ENCODE peak calls at places on chromosome 9, in nine cellular contexts. One of them, this sample, is unnamed.

GRCh38 chr9:108780949-108781734 is 74.6 kb downstream of the ACTL7B start:
- DNase-seq in stimulated activated CD4-positive, alpha-beta T cell treated with anti-CD3 and anti-CD28 coated beads, TNF-alpha, amount 100 ng/mL, for 1 hour: no peak
- DNase-seq in stromal cell of bone marrow: no peak
- DNase-seq in esophagus squamous epithelium: no peak
- DNase-seq in hypothalamus: no peak
- DNase-seq in activated CD4-positive, alpha-beta T cell treated with anti-CD3 and anti-CD28 coated beads, Interleukin-2, amount 10 ng/mL, durations not matched to agents 7 days and 5 days: no peak
- DNase-seq in left cardiac atrium: no peak
- DNase-seq in activated CD4-positive, CD25-positive, alpha-beta regulatory T cell treated with anti-CD3 and anti-CD28 coated beads, Interleukin-2, amount 50 U/mL, for 16 hours: no peak
- DNase-seq in suprapubic skin: no peak
- DNase-seq in this sample: no peak

GRCh38 chr9:119802621-119803020 is 433.4 kb upstream of the BRINP1 start:
- DNase-seq in stimulated activated CD4-positive, alpha-beta T cell treated with anti-CD3 and anti-CD28 coated beads, TNF-alpha, amount 100 ng/mL, for 1 hour: no peak
- DNase-seq in stromal cell of bone marrow: peak
- DNase-seq in esophagus squamous epithelium: no peak
- DNase-seq in hypothalamus: peak
- DNase-seq in activated CD4-positive, alpha-beta T cell treated with anti-CD3 and anti-CD28 coated beads, Interleukin-2, amount 10 ng/mL, durations not matched to agents 7 days and 5 days: no peak
- DNase-seq in left cardiac atrium: peak
- DNase-seq in activated CD4-positive, CD25-positive, alpha-beta regulatory T cell treated with anti-CD3 and anti-CD28 coated beads, Interleukin-2, amount 50 U/mL, for 16 hours: no peak
- DNase-seq in suprapubic skin: peak
- DNase-seq in this sample: no peak

GRCh38 chr9:124454791-124455443 is 4.7 kb downstream of the ADGRD2 start:
- DNase-seq in stimulated activated CD4-positive, alpha-beta T cell treated with anti-CD3 and anti-CD28 coated beads, TNF-alpha, amount 100 ng/mL, for 1 hour: no peak
- DNase-seq in stromal cell of bone marrow: no peak
- DNase-seq in esophagus squamous epithelium: no peak
- DNase-seq in hypothalamus: no peak
- DNase-seq in activated CD4-positive, alpha-beta T cell treated with anti-CD3 and anti-CD28 coated beads, Interleukin-2, amount 10 ng/mL, durations not matched to agents 7 days and 5 days: no peak
- DNase-seq in left cardiac atrium: no peak
- DNase-seq in activated CD4-positive, CD25-positive, alpha-beta regulatory T cell treated with anti-CD3 and anti-CD28 coated beads, Interleukin-2, amount 50 U/mL, for 16 hours: no peak
- DNase-seq in suprapubic skin: no peak
- DNase-seq in this sample: no peak

GRCh38 chr9:137493163-137494103 is 34.3 kb upstream of the NSMF start:
- DNase-seq in stimulated activated CD4-positive, alpha-beta T cell treated with anti-CD3 and anti-CD28 coated beads, TNF-alpha, amount 100 ng/mL, for 1 hour: no peak
- DNase-seq in stromal cell of bone marrow: no peak
- DNase-seq in esophagus squamous epithelium: no peak
- DNase-seq in hypothalamus: no peak
- DNase-seq in activated CD4-positive, alpha-beta T cell treated with anti-CD3 and anti-CD28 coated beads, Interleukin-2, amount 10 ng/mL, durations not matched to agents 7 days and 5 days: no peak
- DNase-seq in left cardiac atrium: no peak
- DNase-seq in activated CD4-positive, CD25-positive, alpha-beta regulatory T cell treated with anti-CD3 and anti-CD28 coated beads, Interleukin-2, amount 50 U/mL, for 16 hours: no peak
- DNase-seq in suprapubic skin: no peak
- DNase-seq in this sample: peak

GRCh38 chr9:21919377-21920362 is 74.5 kb downstream of the CDKN2A start:
- DNase-seq in stimulated activated CD4-positive, alpha-beta T cell treated with anti-CD3 and anti-CD28 coated beads, TNF-alpha, amount 100 ng/mL, for 1 hour: no peak
- DNase-seq in stromal cell of bone marrow: no peak
- DNase-seq in esophagus squamous epithelium: no peak
- DNase-seq in hypothalamus: no peak
- DNase-seq in activated CD4-positive, alpha-beta T cell treated with anti-CD3 and anti-CD28 coated beads, Interleukin-2, amount 10 ng/mL, durations not matched to agents 7 days and 5 days: peak
- DNase-seq in left cardiac atrium: no peak
- DNase-seq in activated CD4-positive, CD25-positive, alpha-beta regulatory T cell treated with anti-CD3 and anti-CD28 coated beads, Interleukin-2, amount 50 U/mL, for 16 hours: no peak
- DNase-seq in suprapubic skin: no peak
- DNase-seq in this sample: peak

GRCh38 chr9:116154334-116154975 is 864 bp downstream of the PAPPA start:
- DNase-seq in stimulated activated CD4-positive, alpha-beta T cell treated with anti-CD3 and anti-CD28 coated beads, TNF-alpha, amount 100 ng/mL, for 1 hour: no peak
- DNase-seq in stromal cell of bone marrow: no peak
- DNase-seq in esophagus squamous epithelium: no peak
- DNase-seq in hypothalamus: no peak
- DNase-seq in activated CD4-positive, alpha-beta T cell treated with anti-CD3 and anti-CD28 coated beads, Interleukin-2, amount 10 ng/mL, durations not matched to agents 7 days and 5 days: no peak
- DNase-seq in left cardiac atrium: peak
- DNase-seq in activated CD4-positive, CD25-positive, alpha-beta regulatory T cell treated with anti-CD3 and anti-CD28 coated beads, Interleukin-2, amount 50 U/mL, for 16 hours: no peak
- DNase-seq in suprapubic skin: no peak
- DNase-seq in this sample: no peak

GRCh38 chr9:9846538-9846937 is 766.3 kb downstream of the PTPRD start:
- DNase-seq in stimulated activated CD4-positive, alpha-beta T cell treated with anti-CD3 and anti-CD28 coated beads, TNF-alpha, amount 100 ng/mL, for 1 hour: no peak
- DNase-seq in stromal cell of bone marrow: no peak
- DNase-seq in esophagus squamous epithelium: no peak
- DNase-seq in hypothalamus: no peak
- DNase-seq in activated CD4-positive, alpha-beta T cell treated with anti-CD3 and anti-CD28 coated beads, Interleukin-2, amount 10 ng/mL, durations not matched to agents 7 days and 5 days: no peak
- DNase-seq in left cardiac atrium: no peak
- DNase-seq in activated CD4-positive, CD25-positive, alpha-beta regulatory T cell treated with anti-CD3 and anti-CD28 coated beads, Interleukin-2, amount 50 U/mL, for 16 hours: no peak
- DNase-seq in suprapubic skin: no peak
- DNase-seq in this sample: no peak

GRCh38 chr9:125544988-125545651 is 161.9 kb downstream of the MAPKAP1 start:
- DNase-seq in stimulated activated CD4-positive, alpha-beta T cell treated with anti-CD3 and anti-CD28 coated beads, TNF-alpha, amount 100 ng/mL, for 1 hour: no peak
- DNase-seq in stromal cell of bone marrow: peak
- DNase-seq in esophagus squamous epithelium: no peak
- DNase-seq in hypothalamus: no peak
- DNase-seq in activated CD4-positive, alpha-beta T cell treated with anti-CD3 and anti-CD28 coated beads, Interleukin-2, amount 10 ng/mL, durations not matched to agents 7 days and 5 days: no peak
- DNase-seq in left cardiac atrium: peak
- DNase-seq in activated CD4-positive, CD25-positive, alpha-beta regulatory T cell treated with anti-CD3 and anti-CD28 coated beads, Interleukin-2, amount 50 U/mL, for 16 hours: no peak
- DNase-seq in suprapubic skin: no peak
- DNase-seq in this sample: no peak

This sample was measured in Caki2.